ENCODE peak calls at places on chromosome 19, in nine cellular contexts. One of them, this sample, is unnamed.

GRCh38 chr19:18502633-18503294 is 19.1 kb downstream of the ELL start:
- DNase-seq in esophagus squamous epithelium: no peak
- DNase-seq in IMR-90: no peak
- DNase-seq in body of pancreas: no peak
- DNase-seq in prostate gland: no peak
- DNase-seq in stomach: no peak
- DNase-seq in testis: no peak
- DNase-seq in uterus: no peak
- DNase-seq in breast epithelium: no peak
- DNase-seq in this sample: no peak

GRCh38 chr19:46716013-46716671 is 772 bp downstream of the PRKD2 start:
- DNase-seq in uterus: no peak
- DNase-seq in stomach: peak; percentile 39
- DNase-seq in prostate gland: no peak
- DNase-seq in body of pancreas: no peak
- DNase-seq in IMR-90: no peak
- DNase-seq in breast epithelium: no peak
- DNase-seq in testis: no peak
- DNase-seq in esophagus squamous epithelium: no peak
- DNase-seq in this sample: no peak

GRCh38 chr19:10112895-10113591 is 1.6 kb downstream of the P2RY11 start:
- DNase-seq in testis: peak; percentile 41
- DNase-seq in IMR-90: no peak
- DNase-seq in esophagus squamous epithelium: no peak
- DNase-seq in uterus: no peak
- DNase-seq in breast epithelium: no peak
- DNase-seq in prostate gland: no peak
- DNase-seq in body of pancreas: peak; percentile 56
- DNase-seq in stomach: peak; percentile 64
- DNase-seq in this sample: no peak

GRCh38 chr19:6626764-6627163 is 35.8 kb upstream of the CD70 start:
- DNase-seq in breast epithelium: no peak
- DNase-seq in testis: no peak
- DNase-seq in prostate gland: no peak
- DNase-seq in stomach: no peak
- DNase-seq in uterus: no peak
- DNase-seq in body of pancreas: no peak
- DNase-seq in esophagus squamous epithelium: no peak
- DNase-seq in IMR-90: no peak
- DNase-seq in this sample: no peak

GRCh38 chr19:6038634-6039405 is 60.9 kb upstream of the RANBP3 start:
- DNase-seq in uterus: no peak
- DNase-seq in stomach: no peak
- DNase-seq in esophagus squamous epithelium: no peak
- DNase-seq in breast epithelium: peak; percentile 39
- DNase-seq in prostate gland: no peak
- DNase-seq in testis: no peak
- DNase-seq in body of pancreas: no peak
- DNase-seq in IMR-90: peak; percentile 66
- DNase-seq in this sample: peak; percentile 10

GRCh38 chr19:41868120-41868988 is 8.3 kb downstream of the RPS19 start:
- DNase-seq in esophagus squamous epithelium: no peak
- DNase-seq in uterus: no peak
- DNase-seq in prostate gland: no peak
- DNase-seq in IMR-90: no peak
- DNase-seq in body of pancreas: no peak
- DNase-seq in testis: no peak
- DNase-seq in stomach: no peak
- DNase-seq in breast epithelium: no peak
- DNase-seq in this sample: no peak

GRCh38 chr19:3129112-3129511 is 6.7 kb upstream of the GNA15 start:
- DNase-seq in body of pancreas: peak; percentile 48
- DNase-seq in breast epithelium: no peak
- DNase-seq in uterus: no peak
- DNase-seq in esophagus squamous epithelium: no peak
- DNase-seq in stomach: no peak
- DNase-seq in IMR-90: peak; percentile 71
- DNase-seq in prostate gland: peak; percentile 41
- DNase-seq in testis: no peak
- DNase-seq in this sample: no peak

GRCh38 chr19:13172335-13173128 is 22.3 kb downstream of the IER2 start:
- DNase-seq in prostate gland: peak; percentile 58
- DNase-seq in breast epithelium: peak; percentile 87
- DNase-seq in IMR-90: peak; percentile 83
- DNase-seq in esophagus squamous epithelium: no peak
- DNase-seq in stomach: peak; percentile 88
- DNase-seq in body of pancreas: peak; percentile 79
- DNase-seq in testis: no peak
- DNase-seq in uterus: peak; percentile 80
- DNase-seq in this sample: peak; percentile 78

GRCh38 chr19:51002542-51003311 is 1.3 kb upstream of the KLK8 start:
- DNase-seq in body of pancreas: peak; percentile 16
- DNase-seq in prostate gland: no peak
- DNase-seq in uterus: no peak
- DNase-seq in IMR-90: no peak
- DNase-seq in testis: peak; percentile 89
- DNase-seq in stomach: no peak
- DNase-seq in esophagus squamous epithelium: no peak
- DNase-seq in breast epithelium: no peak
- DNase-seq in this sample: peak; percentile 82

GRCh38 chr19:4329858-4330257 is 8.8 kb downstream of the STAP2 start:
- DNase-seq in stomach: no peak
- DNase-seq in breast epithelium: no peak
- DNase-seq in esophagus squamous epithelium: no peak
- DNase-seq in uterus: no peak
- DNase-seq in body of pancreas: no peak
- DNase-seq in testis: no peak
- DNase-seq in prostate gland: no peak
- DNase-seq in IMR-90: no peak
- DNase-seq in this sample: no peak

GRCh38 chr19:16157601-16158000 is 14.1 kb downstream of the HSH2D start:
- DNase-seq in IMR-90: no peak
- DNase-seq in esophagus squamous epithelium: no peak
- DNase-seq in breast epithelium: no peak
- DNase-seq in testis: no peak
- DNase-seq in body of pancreas: no peak
- DNase-seq in uterus: no peak
- DNase-seq in stomach: no peak
- DNase-seq in prostate gland: no peak
- DNase-seq in this sample: no peak
- TF ChIP-seq POLR2A in IMR-90: no peak
- TF ChIP-seq POLR2A in esophagus squamous epithelium: no peak
- TF ChIP-seq POLR2A in breast epithelium: no peak
- TF ChIP-seq POLR2A in testis: no peak
- TF ChIP-seq POLR2A in body of pancreas: no peak
- TF ChIP-seq POLR2A in uterus: no peak
- TF ChIP-seq POLR2A in stomach: no peak
- TF ChIP-seq POLR2A in prostate gland: no peak
- TF ChIP-seq POLR2A in this sample: no peak

GRCh38 chr19:33197591-33198000 is 3.5 kb downstream of the LRP3 start:
- DNase-seq in IMR-90: no peak
- DNase-seq in esophagus squamous epithelium: no peak
- DNase-seq in body of pancreas: no peak
- DNase-seq in prostate gland: no peak
- DNase-seq in testis: no peak
- DNase-seq in breast epithelium: no peak
- DNase-seq in uterus: no peak
- DNase-seq in stomach: no peak
- DNase-seq in this sample: no peak

GRCh38 chr19:33194527-33194883 is 375 bp downstream of the LRP3 start:
- DNase-seq in prostate gland: no peak
- DNase-seq in stomach: no peak
- DNase-seq in IMR-90: no peak
- DNase-seq in body of pancreas: no peak
- DNase-seq in testis: no peak
- DNase-seq in uterus: no peak
- DNase-seq in esophagus squamous epithelium: no peak
- DNase-seq in breast epithelium: no peak
- DNase-seq in this sample: no peak

GRCh38 chr19:33194884-33195710 is 967 bp downstream of the LRP3 start:
- DNase-seq in testis: peak; percentile 70
- DNase-seq in uterus: no peak
- DNase-seq in esophagus squamous epithelium: no peak
- DNase-seq in prostate gland: no peak
- DNase-seq in stomach: peak; percentile 34
- DNase-seq in breast epithelium: no peak
- DNase-seq in body of pancreas: peak; percentile 33
- DNase-seq in IMR-90: peak; percentile 48
- DNase-seq in this sample: no peak

GRCh38 chr19:33196446-33197193 is 2.5 kb downstream of the LRP3 start:
- DNase-seq in esophagus squamous epithelium: no peak
- DNase-seq in breast epithelium: no peak
- DNase-seq in prostate gland: no peak
- DNase-seq in testis: no peak
- DNase-seq in uterus: no peak
- DNase-seq in IMR-90: no peak
- DNase-seq in stomach: no peak
- DNase-seq in body of pancreas: no peak
- DNase-seq in this sample: no peak

DNA sequence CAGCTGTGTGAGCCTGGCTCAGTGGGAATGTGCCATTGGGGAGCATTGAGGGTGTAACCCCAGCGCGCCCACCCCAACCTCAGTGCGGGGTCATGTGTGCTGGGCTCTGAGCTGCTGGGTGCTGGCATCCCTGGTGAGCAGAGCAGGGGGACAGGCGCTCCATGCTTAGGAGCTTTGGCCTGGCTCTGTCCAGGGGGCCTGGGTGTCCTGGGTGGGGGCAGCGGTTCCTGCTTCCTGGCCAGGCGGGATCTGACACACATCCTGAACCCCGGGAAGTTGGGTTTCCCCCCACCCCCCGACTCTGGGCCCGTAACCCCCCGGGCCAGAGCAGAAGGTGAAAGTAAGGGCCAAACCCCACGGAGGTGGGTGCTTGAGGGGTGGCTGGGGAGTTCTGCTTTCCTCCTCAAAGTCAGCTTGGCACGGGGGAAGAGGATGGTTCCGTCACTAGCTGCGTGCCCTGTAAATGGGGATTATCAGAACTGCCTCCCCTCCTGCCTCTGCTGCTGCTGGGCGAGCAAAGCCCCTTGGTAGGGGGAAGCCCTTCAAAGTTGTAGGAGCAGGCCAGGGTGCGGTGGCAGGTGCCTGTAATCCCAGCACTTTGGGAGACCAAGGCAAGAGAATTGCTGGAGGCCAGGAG is 1.7 kb downstream of the LRP3 start:
- DNase-seq in IMR-90: no peak
- DNase-seq in stomach: no peak
- DNase-seq in uterus: no peak
- DNase-seq in testis: no peak
- DNase-seq in prostate gland: no peak
- DNase-seq in esophagus squamous epithelium: no peak
- DNase-seq in breast epithelium: no peak
- DNase-seq in body of pancreas: no peak
- DNase-seq in this sample: no peak
- H3K4me3 ChIP-seq in IMR-90: no peak overlapping the region
- H3K4me3 ChIP-seq in stomach: peak overlapping the region; percentile 70
- H3K4me3 ChIP-seq in uterus: peak overlapping the region; percentile 56
- H3K4me3 ChIP-seq in testis: peak overlapping the region; percentile 76
- H3K4me3 ChIP-seq in prostate gland: peak overlapping the region; percentile 59
- H3K4me3 ChIP-seq in esophagus squamous epithelium: peak overlapping the region; percentile 70
- H3K4me3 ChIP-seq in breast epithelium: peak overlapping the region; percentile 97
- H3K4me3 ChIP-seq in body of pancreas: no peak overlapping the region
- H3K4me3 ChIP-seq in this sample: no peak overlapping the region

GRCh38 chr19:1856345-1856697 is 7.1 kb downstream of the KLF16 start:
- DNase-seq in testis: no peak
- DNase-seq in IMR-90: no peak
- DNase-seq in esophagus squamous epithelium: no peak
- DNase-seq in uterus: no peak
- DNase-seq in breast epithelium: no peak
- DNase-seq in stomach: no peak
- DNase-seq in body of pancreas: no peak
- DNase-seq in prostate gland: no peak
- DNase-seq in this sample: no peak

GRCh38 chr19:1854032-1854541 is 5.8 kb upstream of the REXO1 start:
- DNase-seq in uterus: no peak
- DNase-seq in esophagus squamous epithelium: no peak
- DNase-seq in testis: no peak
- DNase-seq in prostate gland: no peak
- DNase-seq in body of pancreas: no peak
- DNase-seq in stomach: no peak
- DNase-seq in IMR-90: no peak
- DNase-seq in breast epithelium: no peak
- DNase-seq in this sample: no peak

GRCh38 chr19:1854542-1855039 is 6.3 kb upstream of the REXO1 start:
- DNase-seq in prostate gland: peak; percentile 56
- DNase-seq in uterus: no peak
- DNase-seq in esophagus squamous epithelium: no peak
- DNase-seq in IMR-90: no peak
- DNase-seq in testis: no peak
- DNase-seq in body of pancreas: no peak
- DNase-seq in stomach: no peak
- DNase-seq in breast epithelium: no peak
- DNase-seq in this sample: peak; percentile 70

GRCh38 chr19:1855828-1856255 is 7.5 kb downstream of the KLF16 start:
- DNase-seq in uterus: no peak
- DNase-seq in body of pancreas: no peak
- DNase-seq in IMR-90: peak; percentile 23
- DNase-seq in breast epithelium: no peak
- DNase-seq in esophagus squamous epithelium: no peak
- DNase-seq in stomach: no peak
- DNase-seq in testis: no peak
- DNase-seq in prostate gland: no peak
- DNase-seq in this sample: no peak

DNA sequence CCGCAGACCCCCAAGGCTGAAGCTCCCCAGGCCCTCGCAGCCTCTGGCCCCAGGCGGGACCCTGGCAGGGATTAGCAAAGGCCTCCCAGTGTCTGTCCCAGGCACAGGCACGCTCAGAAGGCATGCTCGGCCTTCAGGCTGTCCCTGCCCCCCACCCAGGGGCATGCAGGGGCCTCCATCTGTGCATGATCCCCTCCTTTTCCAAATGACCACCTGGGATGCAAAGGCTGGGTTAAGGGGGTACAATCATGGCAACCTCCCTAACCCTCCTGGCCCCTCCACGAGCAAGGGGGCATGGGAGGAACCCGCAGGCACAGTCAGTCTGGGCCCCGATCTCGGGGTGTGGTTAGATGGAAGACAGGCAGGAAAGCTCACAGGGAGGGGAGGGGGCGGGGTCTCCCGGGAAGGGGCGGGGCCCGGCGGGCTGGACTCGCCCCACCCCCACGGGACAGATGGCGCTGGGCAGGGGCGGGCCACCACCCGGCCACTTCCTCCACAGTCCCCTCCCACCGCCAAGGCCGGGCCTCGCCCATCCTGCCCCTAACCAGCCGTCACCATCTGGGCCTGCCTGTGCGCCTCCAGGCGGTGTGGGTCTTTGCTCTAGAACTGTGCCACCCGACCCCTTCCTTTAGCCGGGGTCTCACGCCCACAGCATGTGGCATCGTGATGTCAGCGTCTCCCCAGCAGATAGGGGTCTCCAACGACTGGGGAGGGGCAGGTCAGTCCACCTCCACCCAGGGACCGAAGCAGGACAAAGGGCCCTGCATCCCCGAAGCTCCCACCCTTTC is 7.0 kb upstream of the REXO1 start:
- DNase-seq in testis: peak; percentile 73
- DNase-seq in body of pancreas: peak; percentile 89
- DNase-seq in stomach: peak; percentile 94
- DNase-seq in esophagus squamous epithelium: peak; percentile 66
- DNase-seq in uterus: peak; percentile 66
- DNase-seq in prostate gland: peak; percentile 75
- DNase-seq in IMR-90: peak; percentile 85
- DNase-seq in breast epithelium: peak; percentile 93
- DNase-seq in this sample: peak; percentile 91
- TF ChIP-seq POLR2A in testis: no peak
- TF ChIP-seq POLR2A in body of pancreas: peak; percentile 41
- TF ChIP-seq POLR2A in stomach: no peak
- TF ChIP-seq POLR2A in esophagus squamous epithelium: peak; percentile 21
- TF ChIP-seq POLR2A in uterus: peak; percentile 19
- TF ChIP-seq POLR2A in prostate gland: peak; percentile 69
- TF ChIP-seq POLR2A in IMR-90: peak; percentile 35
- TF ChIP-seq POLR2A in breast epithelium: no peak
- TF ChIP-seq POLR2A in this sample: no peak

GRCh38 chr19:38669532-38669931 is 22.1 kb downstream of the ACTN4 start:
- DNase-seq in esophagus squamous epithelium: no peak
- DNase-seq in stomach: no peak
- DNase-seq in testis: no peak
- DNase-seq in IMR-90: no peak
- DNase-seq in prostate gland: no peak
- DNase-seq in uterus: no peak
- DNase-seq in breast epithelium: no peak
- DNase-seq in body of pancreas: no peak
- DNase-seq in this sample: no peak
- H3K4me3 ChIP-seq in esophagus squamous epithelium: no peak overlapping the region
- H3K4me3 ChIP-seq in stomach: no peak overlapping the region
- H3K4me3 ChIP-seq in testis: no peak overlapping the region
- H3K4me3 ChIP-seq in IMR-90: no peak overlapping the region
- H3K4me3 ChIP-seq in prostate gland: no peak overlapping the region
- H3K4me3 ChIP-seq in uterus: no peak overlapping the region
- H3K4me3 ChIP-seq in breast epithelium: no peak overlapping the region
- H3K4me3 ChIP-seq in body of pancreas: no peak overlapping the region
- H3K4me3 ChIP-seq in this sample: no peak overlapping the region

This sample was measured in lower leg skin.